ENCODE peak calls at places on chromosomes 6 and 20, in five cellular contexts. C, A, J, T and P are unnamed samples.

GRCh38 chr6:168699631-168700315 is 258.8 kb downstream of the SMOC2 start:
- DNase-seq in C (no peak), A (peak), J (no peak), T (no peak), P (no peak)

GRCh38 chr6:84492246-84493135 is 265.0 kb upstream of the CEP162 start:
- DNase-seq in C (no peak), A (no peak), J (no peak), T (no peak), P (no peak)

GRCh38 chr6:146345582-146345981 is 198.1 kb upstream of the RAB32 start:
- DNase-seq in C (no peak), A (no peak), J (no peak), T (no peak), P (no peak)

GRCh38 chr20:49701313-49701731 is 12.4 kb downstream of the B4GALT5 start:
- DNase-seq in C (no peak), A (peak), J (no peak), T (no peak), P (no peak)

GRCh38 chr20:38201356-38201755 is 36.3 kb upstream of the TGM2 start:
- DNase-seq in C (no peak), A (no peak), J (peak), T (no peak), P (no peak)

GRCh38 chr6:31581511-31582229 is 554 bp downstream of the LTB start:
- DNase-seq in C (no peak), A (no peak), J (no peak), T (no peak), P (no peak)

GRCh38 chr6:30883743-30884520 is at the start of gene DDR1:
- DNase-seq in C (peak), A (peak), J (no peak), T (peak), P (peak)

GRCh38 chr6:24064106-24064505 is 61.9 kb upstream of the NRSN1 start:
- DNase-seq in C (no peak), A (peak), J (peak), T (no peak), P (peak)

GRCh38 chr6:355809-356208 is 35.7 kb upstream of the IRF4 start:
- DNase-seq in C (no peak), A (no peak), J (no peak), T (no peak), P (no peak)

GRCh38 chr20:34142121-34142520 is 30.1 kb upstream of the EIF2S2 start:
- DNase-seq in C (no peak), A (no peak), J (no peak), T (no peak), P (no peak)

GRCh38 chr6:106446983-106447382 is 86.5 kb downstream of the CRYBG1 start:
- DNase-seq in C (no peak), A (no peak), J (peak), T (no peak), P (no peak)

GRCh38 chr6:33613146-33613793 is 7.9 kb upstream of the ITPR3 start:
- DNase-seq in C (no peak), A (no peak), J (peak), T (no peak), P (no peak)